ENCODE peak calls at places on chromosomes 12 and 14, in ten cellular contexts. D, T, H, V, B, S, K, X, U and A are unnamed samples.
A peak's percentile ranks its signal among the peaks of the same experiment; 100 is the strongest.

GRCh38 chr14:49977126-49977841 is 84.4 kb downstream of the ARF6 start:
- ATAC-seq in D (peak; percentile 76), T (peak; percentile 39), H (no peak), V (peak; percentile 44), B (no peak), S (peak; percentile 71), K (no peak), X (no peak), U (peak; percentile 9), A (peak; percentile 94)

GRCh38 chr12:123989753-123990152 is 16.7 kb downstream of the ZNF664 start:
- ATAC-seq in D (no peak), T (no peak), H (no peak), V (no peak), B (peak; percentile 21), S (no peak), K (no peak), X (no peak), U (no peak), A (no peak)

GRCh38 chr14:64196668-64197411 is 97.3 kb downstream of the ESR2 start:
- ATAC-seq in D (peak; percentile 55), T (no peak), H (peak; percentile 77), V (peak; percentile 85), B (peak; percentile 85), S (peak; percentile 71), K (peak; percentile 73), X (peak; percentile 81), U (peak; percentile 23), A (peak; percentile 85)

GRCh38 chr12:115223322-115223721 is 539.3 kb upstream of the TBX3 start:
- ATAC-seq in D (no peak), T (no peak), H (peak; percentile 54), V (peak; percentile 30), B (peak; percentile 65), S (no peak), K (no peak), X (no peak), U (no peak), A (no peak)

GRCh38 chr14:96442355-96442754 is 50.4 kb downstream of the AK7 start:
- ATAC-seq in D (no peak), T (no peak), H (no peak), V (no peak), B (no peak), S (no peak), K (no peak), X (peak; percentile 96), U (no peak), A (no peak)

GRCh38 chr12:122021193-122021821 is 377 bp upstream of the BCL7A start:
- ATAC-seq in D (no peak), T (peak; percentile 6), H (peak; percentile 1), V (peak; percentile 1), B (peak; percentile 2), S (no peak), K (no peak), X (no peak), U (no peak), A (no peak)

GRCh38 chr14:77653473-77653872 is 37.0 kb upstream of the SPTLC2 start:
- ATAC-seq in D (no peak), T (no peak), H (peak; percentile 56), V (peak; percentile 64), B (no peak), S (no peak), K (no peak), X (no peak), U (no peak), A (no peak)

GRCh38 chr12:65894624-65895023 is 70.3 kb downstream of the HMGA2 start:
- ATAC-seq in D (no peak), T (no peak), H (no peak), V (no peak), B (no peak), S (no peak), K (no peak), X (no peak), U (peak; percentile 66), A (no peak)

GRCh38 chr14:72692678-72693077 is 201.2 kb downstream of the DPF3 start:
- ATAC-seq in D (no peak), T (peak; percentile 66), H (peak; percentile 36), V (peak; percentile 75), B (peak; percentile 89), S (no peak), K (no peak), X (peak; percentile 82), U (no peak), A (no peak)

GRCh38 chr12:47900101-47900479 is 4.7 kb downstream of the VDR start:
- ATAC-seq in D (no peak), T (no peak), H (no peak), V (no peak), B (no peak), S (no peak), K (no peak), X (no peak), U (peak; percentile 25), A (no peak)

GRCh38 chr12:68378859-68379628 is 46.9 kb upstream of the MDM1 start:
- ATAC-seq in D (no peak), T (peak; percentile 58), H (peak; percentile 66), V (peak; percentile 85), B (peak; percentile 75), S (no peak), K (no peak), X (peak; percentile 92), U (peak; percentile 82), A (no peak)

GRCh38 chr14:35286707-35287106 is 5.5 kb upstream of the PSMA6 start:
- ATAC-seq in D (peak; percentile 28), T (no peak), H (peak; percentile 52), V (peak; percentile 72), B (no peak), S (no peak), K (peak; percentile 48), X (no peak), U (no peak), A (no peak)

GRCh38 chr12:32072102-32072501 is 34.5 kb upstream of the BICD1 start:
- ATAC-seq in D (no peak), T (no peak), H (no peak), V (no peak), B (no peak), S (no peak), K (no peak), X (no peak), U (no peak), A (no peak)

GRCh38 chr12:111367661-111368221 is 1.2 kb downstream of the PHETA1 start:
- ATAC-seq in D (no peak), T (no peak), H (no peak), V (peak; percentile 1), B (no peak), S (no peak), K (no peak), X (peak; percentile 18), U (peak; percentile 80), A (no peak)

GRCh38 chr12:6183689-6184441 is 16.3 kb upstream of the CD9 start:
- ATAC-seq in D (no peak), T (peak; percentile 76), H (peak; percentile 61), V (peak; percentile 41), B (peak; percentile 28), S (no peak), K (no peak), X (no peak), U (peak; percentile 83), A (no peak)